ENCODE peak calls at places on chromosomes 13 and 19, in nine cellular contexts. X is IMR-90, I is uterus, T is ovary, K is NB4, N is vagina, A is sigmoid colon, P is stomach, W is body of pancreas. B is an unnamed sample.

GRCh38 chr13:24032674-24033073 is 127.8 kb upstream of the SPATA13 start:
- DNase-seq in W (peak; percentile 66), P (no peak), T (no peak), I (no peak), X (peak; percentile 34), N (no peak), A (no peak), K (no peak), B (no peak)

GRCh38 chr13:95246292-95247082 is 54.8 kb downstream of the ABCC4 start:
- DNase-seq in I (no peak), A (no peak), W (no peak), X (no peak), T (no peak), P (no peak), K (no peak), N (no peak), B (no peak)

GRCh38 chr13:112213467-112214245 is 146.7 kb downstream of the SOX1 start:
- DNase-seq in A (no peak), K (no peak), T (no peak), N (no peak), X (no peak), P (peak; percentile 40), W (peak; percentile 82), I (no peak), B (no peak)

GRCh38 chr13:28438598-28439334 is 56.2 kb downstream of the FLT1 start:
- DNase-seq in A (no peak), T (no peak), N (no peak), K (no peak), W (no peak), I (no peak), P (no peak), X (no peak), B (no peak)

GRCh38 chr13:36086117-36086516 is 45.1 kb downstream of the DCLK1 start:
- DNase-seq in A (no peak), N (no peak), I (no peak), T (no peak), P (no peak), W (no peak), X (no peak), K (no peak), B (no peak)

GRCh38 chr13:43377149-43377548 is 353.8 kb downstream of the DNAJC15 start:
- DNase-seq in W (peak; percentile 43), N (no peak), P (no peak), I (no peak), X (peak; percentile 10), K (no peak), T (peak; percentile 11), A (peak; percentile 71), B (peak; percentile 7)

GRCh38 chr19:10352764-10353671 is 13.6 kb upstream of the ICAM3 start:
- DNase-seq in X (no peak), A (peak; percentile 74), T (peak; percentile 80), K (peak; percentile 70), N (peak; percentile 75), W (peak; percentile 17), I (peak; percentile 52), P (no peak), B (peak; percentile 26)

GRCh38 chr13:78608254-78608704 is 4.9 kb upstream of the POU4F1 start:
- DNase-seq in N (no peak), K (no peak), W (no peak), A (no peak), P (no peak), T (no peak), X (no peak), I (no peak), B (peak; percentile 12)

GRCh38 chr19:35030257-35031071 is at the start of gene SCN1B:
- DNase-seq in N (no peak), P (peak; percentile 62), I (peak; percentile 63), T (peak; percentile 64), A (no peak), X (peak; percentile 55), W (peak; percentile 69), K (peak; percentile 60), B (peak; percentile 45)

GRCh38 chr19:35032356-35032865 is 2.1 kb downstream of the SCN1B start:
- DNase-seq in X (no peak), N (no peak), A (no peak), P (no peak), W (no peak), I (no peak), T (no peak), K (no peak), B (no peak)

GRCh38 chr19:35031072-35031881 is 1.0 kb downstream of the SCN1B start:
- DNase-seq in T (no peak), I (no peak), N (no peak), X (peak; percentile 18), W (no peak), A (no peak), K (no peak), P (no peak), B (no peak)

GRCh38 chr19:35027851-35028599 is 2.2 kb upstream of the SCN1B start:
- DNase-seq in K (no peak), N (no peak), X (peak; percentile 27), P (no peak), T (no peak), I (no peak), W (no peak), A (no peak), B (no peak)

GRCh38 chr19:35029737-35030256 is 473 bp upstream of the SCN1B start:
- DNase-seq in W (no peak), I (no peak), A (no peak), P (no peak), N (no peak), X (no peak), T (no peak), K (no peak), B (no peak)
- TF ChIP-seq POLR2A in W (no peak), I (no peak), A (no peak), P (no peak), N (no peak), X (no peak), T (no peak), K (no peak), B (no peak)

GRCh38 chr13:93502987-93503386 is 276.4 kb downstream of the GPC6 start:
- DNase-seq in W (no peak), X (no peak), N (no peak), T (no peak), K (no peak), A (no peak), P (no peak), I (no peak), B (no peak)

GRCh38 chr13:93502071-93502470 is 275.5 kb downstream of the GPC6 start:
- DNase-seq in A (no peak), I (no peak), P (no peak), K (no peak), W (no peak), N (no peak), T (no peak), X (no peak), B (no peak)

GRCh38 chr13:93496985-93497673 is 270.5 kb downstream of the GPC6 start:
- DNase-seq in P (no peak), W (no peak), A (no peak), K (no peak), X (no peak), N (no peak), I (no peak), T (no peak), B (no peak)
- TF ChIP-seq POLR2A in P (no peak), W (no peak), A (no peak), K (no peak), X (no peak), N (no peak), I (no peak), T (no peak), B (no peak)

DNA sequence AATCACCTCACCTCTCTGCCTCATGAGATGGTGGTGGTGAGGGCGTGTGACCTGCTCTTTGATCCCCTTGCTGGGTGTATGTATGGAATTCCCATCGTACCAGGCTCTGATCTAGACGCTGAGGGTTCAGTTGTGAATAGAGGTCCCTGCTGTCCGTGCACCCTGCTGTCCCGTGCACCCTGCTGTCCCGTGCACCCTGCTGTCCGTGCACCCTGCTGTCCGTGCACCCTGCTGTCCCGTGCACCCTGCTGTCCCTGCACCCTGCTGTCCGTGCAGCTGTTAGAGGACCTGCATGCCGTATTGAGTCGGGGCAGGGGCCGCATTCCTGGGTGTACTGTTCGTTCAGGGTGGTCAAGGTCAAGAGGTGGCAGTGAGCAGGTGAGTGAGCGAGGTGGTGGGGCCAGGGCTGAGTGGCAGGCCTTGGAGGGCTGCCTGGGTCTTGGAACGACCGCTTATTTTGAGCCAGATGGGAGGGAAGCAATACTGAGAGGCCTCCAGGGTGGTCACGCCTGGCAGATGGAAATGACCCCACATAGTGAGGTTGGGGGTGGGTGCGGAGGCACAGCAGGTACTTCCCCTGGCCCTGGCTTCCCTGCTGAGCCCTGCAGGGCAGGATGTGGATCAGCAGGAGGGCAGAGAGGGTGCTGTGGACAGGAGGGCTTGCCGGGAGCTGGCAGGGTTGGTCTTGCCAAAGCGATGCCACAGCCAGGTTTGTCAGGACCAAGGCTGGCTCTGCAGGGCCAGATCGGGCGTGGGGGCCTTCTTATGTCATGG is 4.6 kb upstream of the EPN1 start:
- DNase-seq in W (no peak), X (peak; percentile 20), N (peak; percentile 95), K (peak; percentile 83), T (no peak), P (no peak), I (no peak), A (peak; percentile 85), B (peak; percentile 35)
- TF ChIP-seq POLR2A in W (no peak), X (no peak), N (no peak), K (no peak), T (no peak), P (no peak), I (no peak), A (no peak), B (no peak)

DNA sequence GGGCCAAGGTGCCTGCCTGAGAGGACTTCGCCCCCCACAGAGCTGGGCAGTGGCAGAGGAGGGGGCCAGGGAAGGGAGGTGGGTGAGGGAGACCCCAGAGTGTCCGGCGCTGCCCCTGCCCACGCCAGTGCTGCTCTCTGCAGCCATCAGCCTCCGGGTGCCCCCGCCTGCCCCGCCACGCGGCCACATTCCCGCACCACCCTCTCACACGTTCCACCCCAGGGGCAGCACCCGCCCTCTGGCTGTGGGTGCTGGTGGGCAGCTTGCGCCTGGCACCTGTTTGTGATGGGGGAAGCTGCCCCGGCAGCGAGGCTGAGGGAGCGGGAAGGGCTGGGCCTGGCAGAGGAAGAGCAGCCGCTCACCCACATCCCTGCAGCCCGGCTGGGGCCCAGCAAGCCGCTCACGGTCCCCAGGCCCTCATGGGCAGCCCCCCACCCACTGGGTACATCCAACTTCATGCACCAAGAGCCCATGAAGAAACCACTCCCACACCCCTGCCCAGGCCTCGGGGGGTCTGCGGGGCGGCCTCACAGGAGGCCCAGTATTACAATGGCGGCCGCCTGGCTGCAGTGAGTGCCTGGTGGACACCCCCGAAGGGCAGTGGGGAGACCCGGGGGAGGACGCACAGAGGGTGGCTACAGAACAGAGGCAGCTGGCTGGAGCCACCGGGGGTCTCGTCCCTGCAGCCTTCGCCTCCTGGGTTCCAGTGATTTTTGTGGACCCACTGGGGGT is 14.0 kb downstream of the SBNO2 start:
- DNase-seq in K (no peak), W (no peak), N (no peak), T (no peak), P (no peak), I (no peak), X (no peak), A (no peak), B (no peak)
- TF ChIP-seq POLR2A in K (no peak), W (no peak), N (no peak), T (no peak), P (no peak), I (no peak), X (no peak), A (no peak), B (no peak)

GRCh38 chr19:5865772-5866171 is 4.6 kb downstream of the FUT5 start:
- DNase-seq in I (no peak), P (no peak), T (no peak), N (no peak), A (no peak), X (no peak), W (no peak), K (no peak), B (no peak)
- TF ChIP-seq POLR2A in I (no peak), P (no peak), T (no peak), N (no peak), A (no peak), X (no peak), W (no peak), K (no peak), B (no peak)